ENCODE peak calls at places on chromosomes 4 and X, in nine cellular contexts. U is GM20000, X is MM.1S, I is HFF-Myc, P is astrocyte of the cerebellum, B is fibroblast of lung, L is psoas muscle, F is foreskin fibroblast, J is brain microvascular endothelial cell. R is an unnamed sample.

GRCh38 chrX:100913111-100913510 is 15.6 kb downstream of the XKRX start:
- DNase-seq in U (no peak), X (no peak), I (no peak), P (no peak), B (no peak), L (no peak), F (no peak), J (no peak), R (no peak)

GRCh38 chr4:6761540-6762243 is 20.8 kb upstream of the KIAA0232 start:
- DNase-seq in U (no peak), X (no peak), I (no peak), P (no peak), B (no peak), L (no peak), F (peak; percentile 54), J (no peak), R (no peak)

GRCh38 chr4:26992657-26993361 is 132.2 kb downstream of the STIM2 start:
- DNase-seq in U (peak; percentile 59), X (no peak), I (no peak), P (peak; percentile 40), B (peak; percentile 95), L (no peak), F (peak; percentile 41), J (peak; percentile 78), R (no peak)

GRCh38 chrX:111869639-111870034 is 6.3 kb upstream of the TRPC5OS start:
- DNase-seq in U (peak; percentile 7), X (peak; percentile 54), I (no peak), P (peak; percentile 16), B (peak; percentile 44), L (no peak), F (no peak), J (peak; percentile 27), R (peak; percentile 12)

GRCh38 chr4:99366491-99366890 is 13.9 kb upstream of the ADH1C start:
- DNase-seq in U (no peak), X (no peak), I (no peak), P (no peak), B (no peak), L (no peak), F (no peak), J (no peak), R (no peak)

GRCh38 chr4:25928956-25929336 is 14.9 kb downstream of the SMIM20 start:
- DNase-seq in U (no peak), X (no peak), I (no peak), P (no peak), B (peak; percentile 48), L (no peak), F (peak; percentile 82), J (peak; percentile 52), R (no peak)

GRCh38 chrX:30364229-30364628 is 55.0 kb upstream of the NR0B1 start:
- DNase-seq in U (no peak), X (no peak), I (no peak), P (no peak), B (no peak), L (no peak), F (no peak), J (no peak), R (no peak)

GRCh38 chrX:17046478-17047097 is 100.1 kb downstream of the REPS2 start:
- DNase-seq in U (peak; percentile 33), X (peak; percentile 59), I (no peak), P (peak; percentile 65), B (peak; percentile 63), L (peak; percentile 22), F (no peak), J (peak; percentile 76), R (peak; percentile 39)

GRCh38 chrX:53223068-53223693 is 1.8 kb downstream of the KDM5C start:
- DNase-seq in U (no peak), X (no peak), I (no peak), P (no peak), B (no peak), L (no peak), F (no peak), J (no peak), R (no peak)

GRCh38 chrX:39073131-39073530 is 271.9 kb downstream of the MID1IP1 start:
- DNase-seq in U (no peak), X (no peak), I (no peak), P (no peak), B (no peak), L (no peak), F (no peak), J (no peak), R (no peak)

GRCh38 chrX:966396-967070 is 245.9 kb downstream of the CRLF2 start:
- DNase-seq in U (no peak), X (no peak), I (no peak), P (no peak), B (no peak), L (no peak), F (no peak), J (no peak), R (no peak)

GRCh38 chrX:68935362-68935761 is 106.5 kb downstream of the EFNB1 start:
- DNase-seq in U (no peak), X (no peak), I (no peak), P (no peak), B (no peak), L (no peak), F (no peak), J (no peak), R (no peak)

GRCh38 chrX:136250191-136251041 is 784 bp downstream of the MAP7D3 start:
- DNase-seq in U (peak; percentile 49), X (no peak), I (no peak), P (no peak), B (peak; percentile 37), L (peak; percentile 15), F (no peak), J (no peak), R (no peak)

DNA sequence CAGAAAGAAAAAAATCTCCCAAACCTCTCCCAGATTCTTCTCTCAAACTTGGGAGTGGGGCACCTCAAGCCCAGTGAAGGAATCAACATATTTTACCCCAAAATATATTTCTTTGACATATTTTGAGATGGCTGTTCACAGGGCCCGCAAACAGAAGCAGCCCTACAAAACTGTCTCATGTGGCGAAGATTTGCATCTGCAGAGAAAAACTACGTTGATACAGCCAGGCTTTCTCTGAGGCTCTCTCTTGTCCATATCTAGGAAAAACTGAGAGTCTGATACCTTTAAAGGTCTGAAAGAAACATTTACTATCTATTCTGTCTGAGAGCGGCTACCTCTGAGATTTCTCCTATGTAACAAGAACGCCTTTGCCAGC is 23.3 kb upstream of the TMSB4X start:
- DNase-seq in U (no peak), X (no peak), I (no peak), P (no peak), B (no peak), L (no peak), F (no peak), J (no peak), R (no peak)
- TF ChIP-seq CTCF in U (no peak), X (no peak), I (no peak), P (no peak), B (no peak), L (no peak), F (no peak), J (no peak), R (no peak)

GRCh38 chr4:24370421-24370820 is 213.9 kb downstream of the DHX15 start:
- DNase-seq in U (no peak), X (no peak), I (no peak), P (no peak), B (no peak), L (no peak), F (no peak), J (no peak), R (no peak)
- TF ChIP-seq CTCF in U (no peak), X (no peak), I (no peak), P (no peak), B (no peak), L (no peak), F (no peak), J (no peak), R (no peak)

DNA sequence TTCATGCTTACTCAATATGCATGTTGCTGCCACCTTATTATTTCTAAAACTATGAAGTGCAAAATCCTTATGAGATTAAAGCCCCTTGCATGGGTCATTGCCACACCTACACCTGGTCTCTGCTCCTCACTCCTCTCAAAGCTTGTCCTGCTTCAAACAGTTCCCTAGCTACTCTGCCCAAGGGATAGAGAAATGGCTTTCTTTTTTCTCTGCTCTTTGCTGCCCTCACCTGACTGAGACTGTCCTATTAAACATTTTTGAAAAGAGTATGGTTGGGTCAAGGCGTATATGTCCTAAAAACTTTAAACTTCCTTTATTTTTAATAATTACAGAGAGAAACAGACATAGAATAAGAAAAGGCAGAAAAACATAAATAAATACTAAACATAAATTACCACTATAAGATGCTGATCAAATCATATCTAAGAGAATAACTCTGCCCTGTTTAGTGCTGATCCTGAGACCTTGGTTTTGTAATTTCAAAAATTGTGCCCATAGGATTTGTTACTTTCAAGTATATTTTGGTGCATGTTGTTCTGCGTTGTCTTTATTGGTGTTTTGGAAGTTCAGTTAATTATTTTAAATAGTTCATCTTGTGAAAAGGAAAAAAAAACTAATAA is 704.9 kb upstream of the PABPC4L start:
- DNase-seq in U (no peak), X (peak; percentile 26), I (no peak), P (peak; percentile 19), B (peak; percentile 13), L (no peak), F (no peak), J (no peak), R (no peak)
- TF ChIP-seq CTCF in U (no peak), X (peak; percentile 38), I (no peak), P (peak; percentile 54), B (peak; percentile 34), L (no peak), F (peak; percentile 33), J (peak; percentile 62), R (peak; percentile 13)

GRCh38 chr4:102868782-102869568 is at the start of gene CISD2:
- DNase-seq in U (peak; percentile 92), X (peak; percentile 94), I (peak; percentile 68), P (peak; percentile 70), B (peak; percentile 90), L (peak; percentile 92), F (peak; percentile 90), J (peak; percentile 87), R (peak; percentile 74)
- TF ChIP-seq CTCF in U (no peak), X (no peak), I (no peak), P (no peak), B (no peak), L (no peak), F (no peak), J (no peak), R (no peak)

R was measured in AG09319.